ENCODE peak calls at places on chromosomes 13 and 19, in nine cellular contexts. A is left ventricle myocardium inferior; L is CD8-positive, alpha-beta T cell; C is neural progenitor cell; T is AG04449; S is psoas muscle; E is astrocyte of the spinal cord; I is dorsolateral prefrontal cortex; V is IMR-90. P is an unnamed sample.

GRCh38 chr13:75425216-75426009 is 56.6 kb downstream of the TBC1D4 start:
- DNase-seq in C (no peak), T (no peak), I (no peak), L (no peak), A (no peak), V (no peak), E (no peak), S (no peak), P (no peak)

GRCh38 chr13:49838989-49839388 is 46.5 kb upstream of the KPNA3 start:
- DNase-seq in I (no peak), S (no peak), T (no peak), E (no peak), C (peak), A (no peak), L (no peak), V (no peak), P (no peak)

GRCh38 chr13:80360298-80360827 is 19.4 kb upstream of the SPRY2 start:
- DNase-seq in C (no peak), L (no peak), A (no peak), E (no peak), V (no peak), I (no peak), T (no peak), S (no peak), P (no peak)

GRCh38 chr13:75432045-75432444 is 49.9 kb downstream of the TBC1D4 start:
- DNase-seq in C (no peak), I (no peak), A (no peak), V (peak), E (no peak), T (no peak), S (no peak), L (no peak), P (peak)

GRCh38 chr13:57641071-57641470 is 9.5 kb downstream of the PCDH17 start:
- DNase-seq in T (no peak), C (no peak), A (no peak), E (no peak), V (no peak), I (no peak), S (no peak), L (no peak), P (no peak)

GRCh38 chr13:28528388-28528787 is 33.5 kb upstream of the FLT1 start:
- DNase-seq in E (no peak), A (no peak), V (no peak), L (no peak), I (no peak), S (no peak), T (no peak), C (no peak), P (no peak)

GRCh38 chr19:3154957-3155736 is 19.3 kb downstream of the GNA15 start:
- DNase-seq in S (peak), I (no peak), C (no peak), E (peak), A (peak), L (peak), T (peak), V (peak), P (peak)

GRCh38 chr19:53504903-53505302 is 33.0 kb upstream of the ZNF331 start:
- DNase-seq in T (no peak), C (no peak), I (no peak), V (no peak), S (no peak), E (no peak), A (no peak), L (no peak), P (peak)

GRCh38 chr19:49844138-49844740 is 6.7 kb upstream of the PTOV1 start:
- DNase-seq in A (no peak), I (no peak), V (no peak), S (no peak), C (no peak), E (no peak), L (no peak), T (no peak), P (no peak)

GRCh38 chr13:52994051-52994450 is 34.6 kb upstream of the OLFM4 start:
- DNase-seq in L (no peak), I (no peak), E (no peak), S (no peak), A (no peak), T (no peak), C (no peak), V (no peak), P (no peak)
- TF ChIP-seq CTCF in L (no peak), I (no peak), E (no peak), S (no peak), A (no peak), T (no peak), C (no peak), V (no peak), P (no peak)

GRCh38 chr19:33416307-33417215 is 43.1 kb downstream of the CEBPG start:
- DNase-seq in S (peak), A (peak), E (peak), L (peak), C (peak), V (peak), T (no peak), I (peak), P (peak)
- H3K4me3 ChIP-seq in S (no peak), A (no peak), E (no peak), L (peak), C (peak), V (no peak), T (peak), I (no peak), P (no peak)

GRCh38 chr13:45466359-45466758 is 1.6 kb downstream of the COG3 start:
- DNase-seq in T (no peak), C (no peak), S (no peak), L (no peak), I (no peak), E (no peak), V (no peak), A (no peak), P (no peak)

GRCh38 chr13:45464141-45464686 is 525 bp upstream of the COG3 start:
- DNase-seq in L (no peak), A (no peak), V (no peak), T (no peak), E (no peak), I (no peak), C (no peak), S (no peak), P (no peak)

GRCh38 chr13:45468676-45469075 is 3.9 kb downstream of the COG3 start:
- DNase-seq in S (no peak), T (no peak), E (no peak), V (no peak), A (no peak), C (no peak), L (no peak), I (no peak), P (peak)

DNA sequence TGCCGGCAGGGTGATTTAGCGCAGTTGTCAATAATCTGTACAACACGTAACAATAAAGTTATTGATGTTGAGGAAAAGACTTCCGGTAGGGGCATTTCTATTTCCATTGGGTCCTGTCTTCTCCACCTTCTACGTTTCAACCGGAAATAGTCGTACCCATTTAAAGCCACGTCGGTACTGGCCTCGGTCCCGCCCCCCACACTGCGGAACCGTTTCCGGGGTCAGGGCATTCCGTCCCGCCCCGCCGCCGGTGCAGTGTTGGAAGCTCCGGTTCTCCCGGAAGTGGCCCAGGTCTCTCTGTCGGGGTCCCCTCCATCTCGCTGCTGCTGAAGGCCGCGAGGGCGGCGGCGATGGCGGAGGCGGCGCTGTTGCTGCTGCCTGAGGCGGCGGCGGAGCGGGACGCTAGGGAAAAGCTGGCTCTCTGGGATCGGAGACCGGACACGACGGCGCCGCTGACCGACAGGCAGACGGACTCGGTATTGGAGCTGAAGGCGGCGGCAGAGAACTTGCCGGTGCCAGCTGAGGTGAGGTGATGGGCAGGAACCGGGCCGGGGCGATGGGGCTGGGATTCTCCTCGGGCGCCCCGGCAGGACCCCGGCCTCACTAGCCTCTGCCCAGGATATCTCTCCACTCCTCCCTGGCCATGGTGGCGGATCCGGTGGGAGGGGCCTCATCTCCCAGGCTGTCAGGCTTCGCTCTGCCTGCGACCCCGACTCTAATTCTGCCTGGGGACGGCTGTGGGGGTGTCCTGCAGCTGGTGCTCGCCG is at the start of gene COG3:
- DNase-seq in A (peak), S (peak), L (peak), T (peak), I (peak), C (peak), V (peak), E (peak), P (peak)
- TF ChIP-seq CTCF in A (no peak), S (peak), L (peak), T (no peak), I (no peak), C (peak), V (peak), E (no peak), P (no peak)

DNA sequence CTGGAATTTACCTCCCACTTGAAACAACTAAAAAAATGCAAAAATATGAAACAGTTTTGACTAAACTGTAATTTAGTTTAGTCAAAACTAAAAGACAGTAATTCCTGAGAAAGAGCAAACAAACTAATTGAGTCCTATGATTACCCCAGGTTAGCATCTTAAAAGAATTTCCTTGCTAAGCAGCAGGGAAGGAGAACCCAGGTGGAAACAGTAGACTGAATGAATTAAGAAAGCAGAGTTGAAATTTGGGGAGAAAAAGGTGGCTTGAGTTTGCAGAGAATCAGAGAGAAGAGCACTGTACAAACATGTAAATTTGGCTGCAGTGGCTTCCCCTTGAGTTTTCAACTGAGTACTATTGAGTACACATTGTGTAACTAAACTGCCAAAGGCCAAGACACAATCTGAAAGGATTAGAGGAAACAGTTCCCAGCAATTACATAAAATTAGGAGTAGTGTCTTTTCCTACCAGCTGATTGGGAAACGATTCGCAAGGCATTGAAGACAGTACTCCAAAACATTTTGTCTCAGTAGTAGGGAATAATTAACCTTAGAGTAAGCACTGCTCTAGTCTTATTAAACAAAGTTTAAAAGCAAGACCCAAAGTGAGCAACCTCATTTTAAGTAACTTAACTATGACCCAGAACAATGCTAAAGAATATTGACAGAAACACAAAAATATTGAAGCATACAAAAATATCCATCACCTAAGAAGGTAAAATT is 820.5 kb downstream of the DACH1 start:
- DNase-seq in E (no peak), T (no peak), I (no peak), L (no peak), A (no peak), S (no peak), C (peak), V (no peak), P (no peak)
- H3K4me3 ChIP-seq in E (no peak), T (no peak), I (no peak), L (no peak), A (no peak), S (no peak), C (no peak), V (no peak), P (no peak)

GRCh38 chr19:33640773-33641172 is 19.0 kb downstream of the CHST8 start:
- DNase-seq in E (no peak), C (no peak), I (no peak), T (no peak), V (no peak), L (no peak), S (no peak), A (no peak), P (no peak)
- TF ChIP-seq CTCF in E (no peak), C (no peak), I (no peak), T (no peak), V (no peak), L (no peak), S (no peak), A (no peak), P (no peak)

DNA sequence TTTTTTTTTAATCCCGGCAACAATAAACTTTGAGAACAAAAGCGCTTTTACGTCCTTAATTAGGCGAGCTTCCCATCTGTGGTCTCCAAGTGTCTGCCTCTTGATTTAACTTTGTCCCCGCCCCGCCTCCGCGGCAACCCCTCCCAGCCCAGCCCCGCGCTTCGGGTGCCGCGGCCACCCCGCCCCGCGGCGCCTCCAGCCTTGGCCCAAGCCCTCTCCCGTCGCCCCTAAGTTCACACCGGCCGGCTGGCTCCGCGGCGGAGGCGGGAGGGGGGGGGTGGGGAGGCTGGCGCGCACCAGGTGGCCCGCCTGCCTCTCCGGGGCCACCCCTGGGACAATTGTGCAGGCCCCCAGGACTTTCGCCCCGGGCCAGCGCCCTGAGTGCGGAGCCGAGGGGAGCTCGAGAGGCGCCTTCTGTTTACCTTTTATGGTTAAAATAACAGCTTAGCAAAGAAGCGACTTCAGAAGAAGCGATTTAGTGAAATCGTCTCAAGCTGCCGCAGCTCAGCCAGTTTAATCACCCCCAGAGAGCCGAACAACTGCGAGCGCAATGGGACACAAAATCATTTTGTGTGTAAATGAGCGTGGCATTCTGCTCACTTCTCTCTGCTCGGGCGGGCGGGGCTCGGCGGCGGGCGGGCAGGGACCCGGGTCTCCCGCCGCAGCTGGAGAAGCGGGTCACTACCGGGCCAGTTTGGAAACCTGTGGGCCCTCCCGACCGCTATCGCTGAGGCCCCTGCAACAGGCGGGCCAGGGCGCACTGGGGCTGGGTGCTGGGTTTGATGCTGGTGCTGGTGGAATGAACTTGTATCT is 1.4 kb downstream of the KCTD15 start:
- DNase-seq in I (no peak), S (peak), T (no peak), E (peak), A (peak), L (no peak), V (peak), C (peak), P (peak)
- H3K4me3 ChIP-seq in I (peak), S (peak), T (peak), E (peak), A (peak), L (no peak), V (peak), C (peak), P (peak)

GRCh38 chr19:17727843-17728242 is 8.6 kb downstream of the MAP1S start:
- DNase-seq in E (no peak), L (no peak), I (no peak), T (no peak), S (no peak), C (no peak), V (no peak), A (no peak), P (no peak)

GRCh38 chr19:17724655-17725054 is 5.4 kb downstream of the MAP1S start:
- DNase-seq in I (no peak), C (no peak), E (no peak), V (no peak), T (no peak), L (no peak), A (no peak), S (no peak), P (no peak)

GRCh38 chr19:17726136-17726741 is 7.0 kb downstream of the MAP1S start:
- DNase-seq in I (no peak), A (no peak), S (no peak), C (no peak), T (no peak), L (no peak), E (no peak), V (no peak), P (no peak)

GRCh38 chr19:17726914-17727773 is 7.9 kb downstream of the MAP1S start:
- DNase-seq in C (no peak), T (no peak), L (no peak), E (no peak), I (no peak), V (no peak), S (no peak), A (no peak), P (no peak)

DNA sequence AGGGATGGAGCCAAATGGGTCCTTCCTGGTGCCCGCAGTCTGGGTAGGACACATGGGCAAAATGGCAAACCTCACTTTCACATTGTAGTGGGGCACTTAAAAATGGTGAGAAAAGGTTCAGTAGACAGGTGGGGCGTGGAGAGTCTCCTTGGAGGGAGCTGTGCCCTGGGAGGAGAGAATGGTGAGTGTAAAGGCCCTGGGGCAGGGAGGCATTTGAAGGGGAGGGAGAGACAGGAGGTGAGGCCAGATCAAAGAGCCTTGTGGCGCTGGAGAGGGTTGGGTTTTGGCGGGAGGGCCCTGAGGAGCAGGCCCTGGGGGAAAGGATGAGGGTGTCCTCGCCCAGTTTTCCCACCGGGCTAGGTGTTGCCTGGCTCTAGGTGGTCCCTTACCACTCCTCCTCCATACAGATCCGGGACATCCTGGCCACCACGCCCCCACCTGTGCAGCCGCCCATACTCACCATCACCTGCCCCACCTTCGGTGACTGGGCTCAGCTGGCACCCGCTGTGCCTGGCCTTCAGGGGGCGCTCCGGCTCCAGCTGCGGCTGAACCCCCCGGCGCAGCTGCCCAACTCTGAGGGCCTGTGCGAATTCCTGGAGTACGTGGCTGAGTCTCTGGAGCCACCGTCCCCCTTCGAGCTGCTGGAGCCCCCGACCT is 6.3 kb downstream of the MAP1S start:
- DNase-seq in I (no peak), A (no peak), C (peak), E (no peak), S (no peak), V (no peak), L (no peak), T (no peak), P (no peak)
- TF ChIP-seq CTCF in I (peak), A (no peak), C (peak), E (peak), S (no peak), V (peak), L (no peak), T (peak), P (peak)

DNA sequence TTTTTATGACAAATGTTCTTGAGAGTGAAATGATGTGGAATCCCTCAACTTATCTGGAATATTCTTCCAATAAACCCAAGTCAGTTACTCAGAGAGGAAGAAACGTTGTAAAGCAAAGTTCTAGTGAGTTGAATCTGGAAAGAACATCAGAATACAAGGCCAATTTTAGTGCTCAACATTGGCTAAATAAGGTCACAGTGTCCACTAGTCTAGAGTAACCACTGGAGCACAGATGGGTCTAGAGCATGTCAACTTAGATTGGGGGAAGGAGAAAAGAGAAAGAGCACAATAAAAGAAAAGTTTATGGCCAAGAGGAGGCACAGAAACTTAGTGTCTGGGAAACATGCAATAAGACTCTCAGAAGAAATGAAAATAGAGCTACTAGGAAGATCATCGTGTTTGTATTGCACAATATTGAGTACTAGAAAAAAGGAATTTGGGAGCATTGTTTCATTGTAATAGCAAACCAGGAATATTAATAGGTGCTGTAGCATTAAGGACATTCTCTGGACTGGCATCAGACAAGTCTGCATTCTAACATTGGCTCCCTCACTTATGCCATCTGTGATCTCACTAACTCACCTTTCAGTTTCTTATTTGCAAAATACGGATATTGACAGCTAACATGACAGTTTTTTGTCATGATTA is 1318.5 kb downstream of the PCDH9 start:
- DNase-seq in S (no peak), V (no peak), A (no peak), T (no peak), I (no peak), L (no peak), C (no peak), E (no peak), P (peak)
- H3K4me3 ChIP-seq in S (no peak), V (no peak), A (no peak), T (no peak), I (no peak), L (no peak), C (no peak), E (no peak), P (no peak)

GRCh38 chr19:13100871-13101589 is 1.6 kb downstream of the LYL1 start:
- DNase-seq in A (no peak), L (no peak), C (no peak), E (no peak), S (no peak), V (no peak), T (no peak), I (no peak), P (no peak)
- TF ChIP-seq CTCF in A (peak), L (no peak), C (peak), E (peak), S (peak), V (peak), T (peak), I (no peak), P (peak)

GRCh38 chr19:15201374-15202023 is 704 bp upstream of the NOTCH3 start:
- DNase-seq in I (no peak), T (no peak), A (no peak), C (no peak), E (no peak), L (no peak), S (no peak), V (no peak), P (no peak)
- H3K4me3 ChIP-seq in I (peak), T (peak), A (peak), C (peak), E (peak), L (no peak), S (peak), V (peak), P (peak)